ENCODE peak calls at places on chromosomes 13 and 19, in four cellular contexts. B, D, N and J are unnamed samples. For H3K4me1, the result is how much of the 10 kb centered on the place peaks cover.

GRCh38 chr13:112954488-112955270 is 14.3 kb upstream of the MCF2L start:
- DNase-seq in B (no peak), D (no peak), N (no peak), J (no peak)

GRCh38 chr13:75222031-75222430 is 259.9 kb downstream of the TBC1D4 start:
- DNase-seq in B (no peak), D (no peak), N (no peak), J (no peak)

GRCh38 chr19:33410915-33411401 is 37.4 kb downstream of the CEBPG start:
- DNase-seq in B (no peak), D (peak), N (no peak), J (no peak)

GRCh38 chr13:42815686-42816085 is 34.3 kb downstream of the FAM216B start:
- DNase-seq in B (no peak), D (no peak), N (no peak), J (no peak)

GRCh38 chr19:52941941-52942370 is 18.7 kb upstream of the ZNF888 start:
- DNase-seq in B (peak), D (peak), N (no peak), J (peak)

GRCh38 chr19:38707512-38708114 is 36.7 kb downstream of the CAPN12 start:
- DNase-seq in B (peak), D (no peak), N (no peak), J (peak)

GRCh38 chr13:24267283-24267682 is 42.1 kb upstream of the C1QTNF9 start:
- DNase-seq in B (no peak), D (no peak), N (no peak), J (no peak)

GRCh38 chr19:8641908-8642547 is 11.6 kb downstream of the NFILZ start:
- DNase-seq in B (no peak), D (no peak), N (no peak), J (no peak)

GRCh38 chr13:94712287-94712811 is at the start of gene SOX21:
- DNase-seq in B (no peak), D (no peak), N (peak), J (no peak)

GRCh38 chr19:21022996-21023395 is 2.5 kb downstream of the ZNF430 start:
- DNase-seq in B (no peak), D (no peak), N (no peak), J (no peak)

GRCh38 chr13:99729745-99730144 is 228.5 kb downstream of the TM9SF2 start:
- DNase-seq in B (no peak), D (no peak), N (no peak), J (no peak)

GRCh38 chr13:70218618-70219017 is 110.4 kb upstream of the KLHL1 start:
- DNase-seq in B (no peak), D (no peak), N (no peak), J (no peak)

GRCh38 chr19:45051929-45052579 is 13.2 kb downstream of the CLASRP start:
- DNase-seq in B (no peak), D (no peak), N (no peak), J (no peak)

GRCh38 chr13:39527961-39528720 is 74.9 kb downstream of the LHFPL6 start:
- DNase-seq in B (no peak), D (no peak), N (peak), J (no peak)
- H3K27ac ChIP-seq in B (peak), D (no peak), N (peak), J (peak)

DNA sequence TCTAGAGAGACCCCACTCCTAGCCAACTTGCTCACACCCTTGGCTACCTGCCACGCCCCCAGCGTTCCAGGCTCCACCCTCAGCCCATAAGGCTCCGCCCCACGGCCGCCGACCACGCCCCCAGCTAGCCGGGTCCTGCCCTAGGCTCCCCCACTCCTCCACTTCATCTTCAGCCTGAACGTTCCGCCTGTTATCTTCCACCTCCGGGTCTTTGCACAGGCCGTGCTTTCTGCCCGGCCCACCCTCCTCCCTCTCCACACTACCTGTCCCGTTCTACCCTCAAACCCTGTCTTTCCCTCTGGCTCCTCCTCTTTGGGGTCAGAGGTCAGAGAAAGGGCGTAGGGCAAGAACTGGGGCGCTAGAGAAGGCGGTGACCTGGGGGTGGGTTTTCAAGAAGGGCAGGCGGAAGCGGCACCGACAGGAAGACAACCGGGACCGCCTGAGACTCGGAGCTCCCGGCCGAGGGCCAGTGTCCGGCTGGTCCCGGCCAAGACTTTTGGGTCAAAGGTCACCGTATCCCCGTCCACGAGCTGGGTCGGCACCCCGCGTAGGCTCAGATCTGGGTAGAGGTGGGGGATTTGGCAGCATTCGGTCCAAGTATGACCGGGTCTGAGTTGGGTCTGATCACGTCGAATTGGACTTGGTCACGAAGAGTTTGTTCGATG is 2.2 kb downstream of the PDE4C start:
- DNase-seq in B (peak), D (no peak), N (no peak), J (peak)
- H3K4me3 ChIP-seq in B (peak), D (peak), N (peak), J (peak)

DNA sequence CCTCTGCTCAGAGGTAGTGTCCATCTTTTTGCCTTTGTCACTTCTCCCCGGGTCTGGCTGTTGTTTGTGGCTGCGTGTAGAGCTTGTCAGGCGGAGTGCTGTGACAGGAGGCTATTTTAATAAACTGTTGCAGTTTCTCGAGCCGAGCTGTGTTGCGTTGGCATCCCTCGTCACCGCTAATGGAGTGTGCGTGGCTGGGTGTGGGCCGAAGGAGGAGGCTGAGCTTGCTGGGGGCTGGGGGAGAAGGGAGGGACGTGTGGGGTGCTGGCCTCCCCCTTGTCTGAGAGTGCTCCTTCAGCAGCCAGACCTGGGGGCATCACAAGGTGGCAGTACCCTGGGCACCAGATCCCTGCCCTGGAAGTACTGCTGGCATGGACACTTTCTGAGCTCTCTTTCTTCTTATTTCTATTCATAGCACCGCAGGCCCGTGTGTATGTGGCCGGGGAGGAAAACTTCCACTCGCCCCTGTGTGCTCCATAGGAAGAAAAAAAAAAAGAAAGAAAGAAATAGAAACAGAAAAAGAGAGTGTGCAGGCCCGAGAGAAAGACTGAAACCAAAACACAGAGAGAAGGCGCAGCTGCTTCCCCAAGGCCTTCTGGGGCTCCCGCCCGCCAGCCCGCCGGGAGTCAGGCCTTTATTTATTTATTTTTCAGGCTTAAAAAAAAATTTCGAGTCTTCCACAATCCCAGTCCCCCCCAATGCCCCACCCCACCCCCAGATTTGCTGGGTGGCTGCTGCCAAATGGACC is 27.0 kb downstream of the NFIX start:
- DNase-seq in B (no peak), D (no peak), N (no peak), J (peak)
- H3K4me1 ChIP-seq in B (half or more), D (under half), N (under half), J (half or more)

DNA sequence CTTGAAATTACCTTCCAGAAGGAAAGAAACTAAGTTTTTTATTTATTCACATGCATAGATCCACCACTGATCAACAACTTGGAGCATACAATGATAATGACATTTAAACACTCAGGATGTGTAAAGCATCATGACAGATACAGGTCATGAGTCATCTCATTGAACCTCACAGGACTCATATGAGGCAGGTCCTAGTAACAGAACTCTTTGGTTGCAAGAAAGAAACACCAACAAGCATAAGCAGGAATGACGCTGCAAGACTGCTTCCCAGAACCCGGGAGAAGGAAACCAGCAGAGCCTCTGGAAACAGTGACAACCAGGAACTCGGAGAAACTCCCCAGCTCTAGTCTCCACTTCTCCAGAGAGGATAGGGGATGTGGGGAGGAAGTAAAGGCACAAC is 60.8 kb upstream of the IPO5 start:
- DNase-seq in B (no peak), D (no peak), N (no peak), J (no peak)
- H3K27ac ChIP-seq in B (no peak), D (no peak), N (no peak), J (no peak)

GRCh38 chr13:101919541-101920306 is 467.2 kb downstream of the ITGBL1 start:
- DNase-seq in B (peak), D (no peak), N (no peak), J (peak)
- H3K4me3 ChIP-seq in B (peak), D (no peak), N (no peak), J (peak)

GRCh38 chr19:2627319-2627829 is 75.1 kb downstream of the GNG7 start:
- DNase-seq in B (peak), D (no peak), N (peak), J (peak)
- H3K4me1 ChIP-seq in B (under half), D (under half), N (under half), J (under half)

DNA sequence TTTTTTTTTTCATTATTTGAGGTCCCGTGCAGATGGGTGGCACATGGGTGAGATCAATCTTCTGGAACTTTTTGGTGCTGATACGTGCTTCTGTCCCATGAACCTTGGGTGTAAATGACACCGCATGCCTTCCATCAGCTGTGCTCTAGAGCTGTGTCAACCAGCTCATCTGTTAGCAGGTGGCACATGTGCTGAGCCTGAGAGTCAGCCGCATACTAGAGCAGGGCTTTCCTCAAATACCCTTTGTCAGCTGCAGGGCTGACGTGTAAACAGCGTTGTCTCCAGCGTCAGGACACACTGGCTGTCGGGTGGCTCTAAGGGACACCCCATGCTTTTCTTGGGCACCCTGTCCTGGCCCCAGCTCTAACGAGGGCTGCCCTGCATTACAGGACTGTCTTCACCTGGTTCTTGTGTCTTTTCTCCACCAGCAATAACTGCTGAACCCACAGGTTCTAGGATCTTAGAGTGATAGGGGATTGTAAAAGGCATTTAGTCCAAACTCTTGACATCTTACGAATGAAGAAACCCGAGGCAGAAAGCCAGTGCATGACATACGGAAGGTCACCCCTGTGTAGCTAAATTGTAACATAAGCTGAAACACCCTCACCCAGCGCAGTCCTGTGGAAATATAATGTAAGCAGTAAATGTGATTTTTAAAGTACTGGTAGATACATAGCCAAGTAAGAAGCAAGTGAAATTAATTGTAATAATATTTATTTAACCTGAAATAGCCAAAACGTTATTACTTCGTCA is 119.5 kb downstream of the LRCH1 start:
- DNase-seq in B (no peak), D (no peak), N (no peak), J (no peak)
- H3K27ac ChIP-seq in B (peak), D (no peak), N (no peak), J (peak)

GRCh38 chr13:33150146-33150545 is 133.9 kb downstream of the KL start:
- DNase-seq in B (no peak), D (no peak), N (no peak), J (no peak)

GRCh38 chr13:33146843-33147611 is 130.8 kb downstream of the KL start:
- DNase-seq in B (no peak), D (no peak), N (no peak), J (no peak)

GRCh38 chr13:33147832-33148231 is 131.6 kb downstream of the KL start:
- DNase-seq in B (no peak), D (no peak), N (no peak), J (no peak)

GRCh38 chr13:33144358-33144784 is 128.1 kb downstream of the KL start:
- DNase-seq in B (no peak), D (no peak), N (no peak), J (no peak)

GRCh38 chr13:33145667-33146066 is 129.4 kb downstream of the KL start:
- DNase-seq in B (no peak), D (no peak), N (no peak), J (no peak)
- H3K4me3 ChIP-seq in B (no peak), D (no peak), N (no peak), J (no peak)